ENCODE peak calls at places on chromosomes 7 and 10, in seven cellular contexts. K is left lung; Q is CD4-positive, alpha-beta T cell; V is CD4-positive, CD25-positive, alpha-beta regulatory T cell; P is left ventricle myocardium inferior; M is OCI-LY7; O is CD8-positive, alpha-beta memory T cell. L is an unnamed sample.

GRCh38 chr7:114026486-114027089 is 107.8 kb upstream of the PPP1R3A start:
- DNase-seq in K (no peak), Q (no peak), V (peak), P (no peak), M (peak), O (no peak), L (no peak)

GRCh38 chr10:30829921-30830671 is 200.5 kb upstream of the LYZL2 start:
- DNase-seq in K (no peak), Q (no peak), V (no peak), P (no peak), M (no peak), O (no peak), L (no peak)

GRCh38 chr10:1734288-1734687 is 3.0 kb downstream of the ADARB2 start:
- DNase-seq in K (no peak), Q (no peak), V (no peak), P (no peak), M (no peak), O (no peak), L (no peak)

GRCh38 chr7:150949564-150949963 is 28.6 kb downstream of the KCNH2 start:
- DNase-seq in K (peak), Q (no peak), V (no peak), P (peak), M (no peak), O (no peak), L (no peak)

GRCh38 chr7:45394117-45394708 is 180.0 kb upstream of the ADCY1 start:
- DNase-seq in K (no peak), Q (no peak), V (no peak), P (no peak), M (no peak), O (no peak), L (no peak)

GRCh38 chr10:78688945-78689935 is 379.5 kb upstream of the ZMIZ1 start:
- DNase-seq in K (no peak), Q (no peak), V (no peak), P (no peak), M (no peak), O (no peak), L (peak)

GRCh38 chr7:6015917-6016652 is 7.0 kb downstream of the AIMP2 start:
- DNase-seq in K (peak), Q (no peak), V (no peak), P (peak), M (peak), O (no peak), L (peak)

GRCh38 chr7:147170341-147171012 is 1053.9 kb downstream of the CNTNAP2 start:
- DNase-seq in K (no peak), Q (no peak), V (no peak), P (no peak), M (no peak), O (no peak), L (no peak)

GRCh38 chr10:52779541-52780390 is 7.2 kb upstream of the MBL2 start:
- DNase-seq in K (peak), Q (no peak), V (peak), P (peak), M (peak), O (no peak), L (no peak)

GRCh38 chr10:103958996-103959395 is 7.9 kb upstream of the SLK start:
- DNase-seq in K (no peak), Q (no peak), V (no peak), P (no peak), M (no peak), O (no peak), L (no peak)

GRCh38 chr7:105521027-105521730 is 892 bp downstream of the PUS7 start:
- DNase-seq in K (peak), Q (peak), V (peak), P (peak), M (peak), O (peak), L (peak)

GRCh38 chr7:4845740-4846142 is 16.1 kb downstream of the PAPOLB start:
- DNase-seq in K (no peak), Q (no peak), V (no peak), P (peak), M (no peak), O (no peak), L (peak)

GRCh38 chr10:5692476-5693358 is 8.1 kb downstream of the TASOR2 start:
- DNase-seq in K (peak), Q (peak), V (peak), P (peak), M (peak), O (peak), L (no peak)

GRCh38 chr7:151735186-151735853 is 141.6 kb downstream of the PRKAG2 start:
- DNase-seq in K (no peak), Q (no peak), V (no peak), P (no peak), M (no peak), O (no peak), L (no peak)

GRCh38 chr10:35027567-35027966 is 62.6 kb downstream of the CUL2 start:
- DNase-seq in K (no peak), Q (no peak), V (no peak), P (no peak), M (no peak), O (no peak), L (no peak)

GRCh38 chr10:132266594-132267161 is 41.1 kb downstream of the STK32C start:
- DNase-seq in K (no peak), Q (no peak), V (no peak), P (no peak), M (no peak), O (no peak), L (no peak)

GRCh38 chr10:78973901-78974408 is 94.8 kb upstream of the ZMIZ1 start:
- DNase-seq in K (peak), Q (peak), V (peak), P (peak), M (peak), O (peak), L (peak)

GRCh38 chr10:104328916-104329710 is 9.2 kb downstream of the ITPRIP start:
- DNase-seq in K (peak), Q (peak), V (peak), P (no peak), M (peak), O (peak), L (no peak)

GRCh38 chr10:78417425-78418370 is 384.0 kb downstream of the RPS24 start:
- DNase-seq in K (no peak), Q (no peak), V (no peak), P (no peak), M (no peak), O (no peak), L (peak)

GRCh38 chr7:157849726-157850125 is 512.9 kb downstream of the DNAJB6 start:
- DNase-seq in K (no peak), Q (no peak), V (no peak), P (no peak), M (no peak), O (no peak), L (no peak)

GRCh38 chr7:74479066-74479781 is 25.5 kb downstream of the GTF2IRD1 start:
- DNase-seq in K (peak), Q (no peak), V (no peak), P (peak), M (no peak), O (no peak), L (no peak)

GRCh38 chr7:19202599-19202998 is 57.4 kb upstream of the FERD3L start:
- DNase-seq in K (no peak), Q (no peak), V (no peak), P (no peak), M (no peak), O (no peak), L (no peak)

GRCh38 chr7:38229386-38229785 is 44.0 kb downstream of the TARP start:
- DNase-seq in K (no peak), Q (no peak), V (no peak), P (no peak), M (no peak), O (no peak), L (no peak)

GRCh38 chr7:35185908-35186731 is 67.8 kb downstream of the TBX20 start:
- DNase-seq in K (peak), Q (no peak), V (peak), P (peak), M (no peak), O (no peak), L (peak)

GRCh38 chr7:105756402-105756801 is 120.0 kb downstream of the ATXN7L1 start:
- DNase-seq in K (no peak), Q (no peak), V (no peak), P (no peak), M (no peak), O (no peak), L (no peak)

GRCh38 chr7:35029311-35029710 is 8.0 kb downstream of the DPY19L1 start:
- DNase-seq in K (no peak), Q (no peak), V (no peak), P (no peak), M (no peak), O (no peak), L (no peak)

GRCh38 chr10:70604106-70604505 is 1.6 kb upstream of the PRF1 start:
- DNase-seq in K (no peak), Q (no peak), V (no peak), P (no peak), M (no peak), O (no peak), L (no peak)

GRCh38 chr10:100341953-100342626 is 4.9 kb upstream of the SCD start:
- DNase-seq in K (peak), Q (peak), V (peak), P (no peak), M (peak), O (peak), L (no peak)

GRCh38 chr10:52744057-52744819 is 28.3 kb downstream of the MBL2 start:
- DNase-seq in K (no peak), Q (no peak), V (no peak), P (no peak), M (no peak), O (no peak), L (no peak)

GRCh38 chr7:150379590-150380379 is 655 bp downstream of the ZNF775 start:
- DNase-seq in K (no peak), Q (no peak), V (no peak), P (no peak), M (no peak), O (no peak), L (no peak)

GRCh38 chr10:104580321-104580720 is 60.8 kb upstream of the SORCS3 start:
- DNase-seq in K (no peak), Q (no peak), V (no peak), P (no peak), M (no peak), O (no peak), L (no peak)

GRCh38 chr7:148962823-148963582 is 65.3 kb downstream of the PDIA4 start:
- DNase-seq in K (peak), Q (peak), V (peak), P (peak), M (peak), O (peak), L (no peak)

GRCh38 chr10:117007080-117007479 is 2.1 kb upstream of the SHTN1 start:
- DNase-seq in K (no peak), Q (no peak), V (no peak), P (no peak), M (no peak), O (no peak), L (no peak)

GRCh38 chr7:158549834-158550700 is 37.6 kb downstream of the PTPRN2 start:
- DNase-seq in K (no peak), Q (no peak), V (no peak), P (no peak), M (no peak), O (no peak), L (no peak)

GRCh38 chr10:79260803-79261740 is 86.2 kb upstream of the PPIF start:
- DNase-seq in K (no peak), Q (no peak), V (no peak), P (no peak), M (no peak), O (no peak), L (no peak)

GRCh38 chr7:131108212-131108980 is 219.3 kb upstream of the MKLN1 start:
- DNase-seq in K (no peak), Q (peak), V (peak), P (no peak), M (peak), O (no peak), L (no peak)

GRCh38 chr10:84715911-84716310 is 387.5 kb downstream of the CCSER2 start:
- DNase-seq in K (no peak), Q (no peak), V (peak), P (no peak), M (peak), O (no peak), L (no peak)

GRCh38 chr10:32985781-32986350 is 27.8 kb upstream of the ITGB1 start:
- DNase-seq in K (no peak), Q (no peak), V (no peak), P (no peak), M (peak), O (no peak), L (no peak)

GRCh38 chr7:1815051-1815481 is 145.0 kb downstream of the ELFN1 start:
- DNase-seq in K (no peak), Q (no peak), V (no peak), P (no peak), M (no peak), O (no peak), L (no peak)

GRCh38 chr10:71888623-71889387 is 37.8 kb upstream of the PSAP start:
- DNase-seq in K (peak), Q (peak), V (peak), P (peak), M (peak), O (no peak), L (peak)

DNA sequence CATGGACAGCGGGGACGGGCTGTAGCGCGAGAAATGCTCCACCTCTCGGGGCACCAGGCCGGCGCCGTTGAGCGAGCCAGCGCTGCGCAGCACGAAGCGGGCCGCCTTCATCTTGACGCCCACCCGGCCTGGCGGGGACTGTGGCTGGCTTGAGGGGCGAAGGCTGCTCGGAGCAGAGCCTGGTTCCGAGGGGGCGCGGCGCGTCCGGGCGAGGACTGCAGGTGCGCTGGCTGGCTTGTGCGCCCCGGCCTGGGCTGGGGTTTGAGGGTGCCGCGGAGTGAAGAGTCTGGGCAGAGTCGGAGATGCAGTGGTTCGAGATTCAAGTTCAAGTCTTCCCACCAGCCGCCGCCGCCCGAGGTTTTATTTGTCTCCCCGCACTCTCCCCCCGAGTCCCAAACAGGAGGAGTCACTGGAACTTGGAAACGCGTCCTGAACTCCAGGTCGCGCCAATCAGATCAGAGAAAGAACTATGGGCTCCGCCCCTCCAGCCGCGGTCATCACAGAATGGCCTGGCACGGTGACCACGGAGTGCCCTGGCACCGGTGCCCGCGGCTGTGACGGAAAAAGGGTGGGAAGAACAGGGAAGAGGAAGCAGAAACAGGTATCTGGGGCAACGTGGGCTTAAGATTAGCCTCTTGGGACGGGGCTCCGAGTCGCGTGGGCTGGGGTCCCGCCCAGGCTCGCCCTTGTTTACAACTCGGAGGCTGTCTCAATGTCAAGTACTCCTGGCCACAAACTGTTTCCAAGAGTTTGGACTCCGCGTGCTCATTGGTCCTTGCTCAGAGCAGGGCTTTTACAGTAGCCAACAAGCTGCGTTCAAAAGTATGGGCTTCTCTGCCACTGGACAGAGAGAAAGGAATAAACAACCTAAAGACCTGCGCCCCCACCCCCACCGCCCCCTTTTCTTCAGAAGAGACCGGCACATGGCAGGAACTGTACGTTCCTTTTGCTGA is at the start of gene PDK4:
- DNase-seq in K (peak), Q (no peak), V (no peak), P (peak), M (no peak), O (no peak), L (peak)
- H3K27ac ChIP-seq in K (peak), Q (no peak), V (no peak), P (peak), M (no peak), O (no peak), L (peak)

DNA sequence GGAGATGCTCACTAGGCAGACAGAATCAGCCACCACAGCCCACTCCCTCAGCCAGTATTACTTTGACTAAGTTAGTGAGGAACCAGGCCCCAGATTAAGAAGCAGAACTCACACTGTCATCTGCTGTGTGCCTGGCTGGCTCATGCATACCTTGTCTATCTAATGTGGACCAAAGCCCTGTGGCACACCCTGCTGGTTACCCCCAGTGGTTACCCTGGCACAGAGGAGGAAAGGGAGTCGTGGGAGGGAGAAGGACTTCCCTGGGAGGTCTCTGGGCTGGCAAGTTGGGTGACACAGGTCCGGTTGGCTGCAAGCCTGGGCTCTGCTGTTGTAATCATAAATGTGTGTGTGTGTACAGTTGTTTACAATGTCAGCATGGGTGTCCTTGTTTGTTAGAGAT is 7.5 kb upstream of the SH2D4B start:
- DNase-seq in K (no peak), Q (peak), V (peak), P (no peak), M (peak), O (no peak), L (no peak)
- H3K27ac ChIP-seq in K (peak), Q (no peak), V (peak), P (peak), M (no peak), O (no peak), L (no peak)

GRCh38 chr10:129653861-129654260 is 186.8 kb downstream of the MGMT start:
- DNase-seq in K (no peak), Q (no peak), V (no peak), P (no peak), M (no peak), O (no peak), L (no peak)

GRCh38 chr10:129656642-129657041 is 189.6 kb downstream of the MGMT start:
- DNase-seq in K (no peak), Q (no peak), V (no peak), P (no peak), M (no peak), O (no peak), L (no peak)

GRCh38 chr10:129654461-129654860 is 187.4 kb downstream of the MGMT start:
- DNase-seq in K (no peak), Q (no peak), V (no peak), P (no peak), M (no peak), O (no peak), L (no peak)

GRCh38 chr10:129655679-129656031 is 188.6 kb downstream of the MGMT start:
- DNase-seq in K (no peak), Q (no peak), V (no peak), P (no peak), M (no peak), O (no peak), L (no peak)

GRCh38 chr10:129655007-129655678 is 188.1 kb downstream of the MGMT start:
- DNase-seq in K (no peak), Q (no peak), V (no peak), P (no peak), M (no peak), O (no peak), L (no peak)
- H3K27ac ChIP-seq in K (no peak), Q (no peak), V (no peak), P (no peak), M (no peak), O (no peak), L (no peak)

GRCh38 chr10:20682782-20683181 is 214.3 kb downstream of the NEBL start:
- DNase-seq in K (no peak), Q (no peak), V (no peak), P (no peak), M (no peak), O (no peak), L (no peak)
- H3K27ac ChIP-seq in K (no peak), Q (no peak), V (no peak), P (no peak), M (no peak), O (no peak), L (no peak)

DNA sequence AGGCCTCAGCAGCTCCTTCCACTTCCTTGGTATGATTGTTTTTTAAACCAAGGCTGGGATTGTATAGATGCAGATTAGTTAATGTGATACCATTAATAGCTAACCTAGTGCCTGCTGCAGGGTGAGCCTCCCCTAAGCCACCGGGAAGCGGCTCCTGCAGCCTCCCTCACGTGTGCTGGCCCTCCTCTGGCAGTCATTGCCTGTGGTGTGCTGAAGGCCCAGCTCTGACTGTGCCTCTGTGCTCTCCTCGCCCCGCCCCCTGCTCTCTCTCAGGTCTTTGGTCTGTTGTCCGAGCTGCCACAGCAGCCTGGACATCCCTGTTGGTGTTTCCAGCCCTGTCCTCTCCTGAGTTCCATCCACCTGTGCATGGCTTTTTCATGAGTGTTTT is 126.1 kb downstream of the EGFR start:
- DNase-seq in K (no peak), Q (no peak), V (no peak), P (no peak), M (no peak), O (no peak), L (no peak)
- H3K27ac ChIP-seq in K (no peak), Q (no peak), V (no peak), P (no peak), M (no peak), O (no peak), L (no peak)

GRCh38 chr10:60521974-60522405 is 132.3 kb upstream of the ANK3 start:
- DNase-seq in K (no peak), Q (no peak), V (no peak), P (no peak), M (no peak), O (no peak), L (no peak)
- H3K27ac ChIP-seq in K (no peak), Q (no peak), V (no peak), P (no peak), M (no peak), O (no peak), L (no peak)

GRCh38 chr7:139840776-139841175 is 11.7 kb downstream of the TBXAS1 start:
- DNase-seq in K (no peak), Q (no peak), V (no peak), P (no peak), M (no peak), O (no peak), L (peak)

GRCh38 chr7:139845443-139845805 is 16.4 kb downstream of the TBXAS1 start:
- DNase-seq in K (no peak), Q (no peak), V (no peak), P (no peak), M (no peak), O (no peak), L (no peak)

GRCh38 chr7:139844779-139845442 is 15.8 kb downstream of the TBXAS1 start:
- DNase-seq in K (no peak), Q (no peak), V (no peak), P (no peak), M (no peak), O (no peak), L (no peak)

GRCh38 chr7:139846297-139846696 is 17.2 kb downstream of the TBXAS1 start:
- DNase-seq in K (no peak), Q (no peak), V (no peak), P (no peak), M (no peak), O (no peak), L (no peak)

GRCh38 chr7:139842414-139843210 is 13.5 kb downstream of the TBXAS1 start:
- DNase-seq in K (no peak), Q (no peak), V (no peak), P (no peak), M (peak), O (no peak), L (no peak)
- H3K27ac ChIP-seq in K (peak), Q (no peak), V (no peak), P (no peak), M (no peak), O (no peak), L (no peak)

GRCh38 chr10:7932301-7933036 is 114.2 kb downstream of the TAF3 start:
- DNase-seq in K (no peak), Q (no peak), V (no peak), P (no peak), M (no peak), O (no peak), L (no peak)
- H3K27ac ChIP-seq in K (no peak), Q (no peak), V (no peak), P (no peak), M (no peak), O (no peak), L (no peak)

GRCh38 chr10:89303161-89303560 is 1.3 kb downstream of the IFIT2 start:
- DNase-seq in K (no peak), Q (no peak), V (no peak), P (no peak), M (no peak), O (no peak), L (no peak)
- H3K27ac ChIP-seq in K (peak), Q (no peak), V (no peak), P (peak), M (no peak), O (no peak), L (peak)

GRCh38 chr7:14806886-14807285 is 95.7 kb downstream of the DGKB start:
- DNase-seq in K (no peak), Q (no peak), V (no peak), P (no peak), M (no peak), O (no peak), L (no peak)
- H3K27ac ChIP-seq in K (no peak), Q (no peak), V (no peak), P (no peak), M (no peak), O (no peak), L (no peak)

L was measured in right atrium auricular region.